ENCODE peak calls at places on chromosomes 7 and 10, in seven cellular contexts. C, X, E, M, Z, N and R are unnamed samples.

GRCh38 chr10:111128331-111129167 is 51.7 kb downstream of the ADRA2A start:
- DNase-seq in C (no peak), X (peak), E (peak), M (no peak), Z (no peak), N (peak), R (no peak)

GRCh38 chr10:1882168-1882567 is 144.8 kb upstream of the ADARB2 start:
- DNase-seq in C (no peak), X (no peak), E (no peak), M (no peak), Z (no peak), N (no peak), R (no peak)

GRCh38 chr7:121954803-121955202 is 81.8 kb downstream of the PTPRZ1 start:
- DNase-seq in C (no peak), X (peak), E (no peak), M (no peak), Z (no peak), N (no peak), R (no peak)

GRCh38 chr10:52568309-52568708 is 204.3 kb downstream of the MBL2 start:
- DNase-seq in C (no peak), X (peak), E (no peak), M (no peak), Z (no peak), N (no peak), R (no peak)

GRCh38 chr7:142307246-142307900 is 49.5 kb upstream of the PRSS58 start:
- DNase-seq in C (no peak), X (no peak), E (no peak), M (no peak), Z (no peak), N (no peak), R (no peak)

GRCh38 chr10:72049969-72050781 is 38.2 kb downstream of the SPOCK2 start:
- DNase-seq in C (no peak), X (no peak), E (no peak), M (peak), Z (no peak), N (no peak), R (no peak)

GRCh38 chr10:96043895-96044580 is 655 bp downstream of the CCNJ start:
- DNase-seq in C (no peak), X (peak), E (peak), M (peak), Z (no peak), N (peak), R (peak)

GRCh38 chr10:124279298-124279697 is 139.4 kb downstream of the OAT start:
- DNase-seq in C (no peak), X (no peak), E (no peak), M (no peak), Z (no peak), N (no peak), R (no peak)

GRCh38 chr10:130744631-130745030 is 566.9 kb downstream of the TCERG1L start:
- DNase-seq in C (no peak), X (no peak), E (no peak), M (no peak), Z (no peak), N (no peak), R (no peak)

GRCh38 chr10:16314259-16314658 is 122.6 kb upstream of the PTER start:
- DNase-seq in C (no peak), X (no peak), E (no peak), M (peak), Z (no peak), N (peak), R (peak)

GRCh38 chr10:121583258-121583657 is 15.0 kb downstream of the FGFR2 start:
- DNase-seq in C (no peak), X (no peak), E (no peak), M (no peak), Z (no peak), N (no peak), R (no peak)

GRCh38 chr10:30818010-30818660 is 188.6 kb upstream of the LYZL2 start:
- DNase-seq in C (no peak), X (peak), E (no peak), M (no peak), Z (no peak), N (peak), R (peak)

GRCh38 chr7:99793443-99793842 is 9.5 kb upstream of the CYP3A4 start:
- DNase-seq in C (no peak), X (no peak), E (no peak), M (no peak), Z (no peak), N (no peak), R (no peak)

GRCh38 chr7:28062197-28062988 is 118.2 kb downstream of the JAZF1 start:
- DNase-seq in C (no peak), X (peak), E (peak), M (peak), Z (no peak), N (peak), R (peak)

GRCh38 chr10:5470062-5470751 is 29.2 kb downstream of the CALML5 start:
- DNase-seq in C (no peak), X (no peak), E (no peak), M (no peak), Z (no peak), N (no peak), R (no peak)

GRCh38 chr7:44973610-44974401 is 5.0 kb downstream of the MYO1G start:
- DNase-seq in C (no peak), X (no peak), E (no peak), M (peak), Z (no peak), N (peak), R (peak)

GRCh38 chr7:38374507-38374906 is 101.1 kb upstream of the TARP start:
- DNase-seq in C (no peak), X (peak), E (peak), M (peak), Z (no peak), N (peak), R (peak)

GRCh38 chr10:101625821-101626412 is 37.8 kb downstream of the DPCD start:
- DNase-seq in C (no peak), X (no peak), E (no peak), M (no peak), Z (no peak), N (no peak), R (no peak)

GRCh38 chr10:14833106-14833505 is 4.7 kb downstream of the CDNF start:
- DNase-seq in C (no peak), X (no peak), E (no peak), M (no peak), Z (no peak), N (no peak), R (no peak)

GRCh38 chr10:73865459-73866442 is 8.6 kb downstream of the CAMK2G start:
- DNase-seq in C (no peak), X (no peak), E (no peak), M (no peak), Z (no peak), N (no peak), R (no peak)

GRCh38 chr7:99098317-99098823 is 45.5 kb downstream of the SMURF1 start:
- DNase-seq in C (no peak), X (no peak), E (no peak), M (peak), Z (no peak), N (no peak), R (no peak)

GRCh38 chr7:516606-517456 is 2.8 kb downstream of the PDGFA start:
- DNase-seq in C (no peak), X (peak), E (peak), M (peak), Z (no peak), N (peak), R (no peak)

GRCh38 chr7:140638311-140638791 is 2.3 kb downstream of the DENND2A start:
- DNase-seq in C (no peak), X (peak), E (no peak), M (no peak), Z (no peak), N (no peak), R (no peak)

GRCh38 chr10:94524146-94524545 is 21.4 kb upstream of the HELLS start:
- DNase-seq in C (no peak), X (peak), E (no peak), M (no peak), Z (no peak), N (no peak), R (no peak)

GRCh38 chr10:92475357-92475868 is 98.5 kb downstream of the IDE start:
- DNase-seq in C (no peak), X (no peak), E (no peak), M (no peak), Z (no peak), N (no peak), R (no peak)

GRCh38 chr7:69781412-69781846 is 183.2 kb downstream of the AUTS2 start:
- DNase-seq in C (no peak), X (no peak), E (no peak), M (no peak), Z (no peak), N (no peak), R (no peak)

GRCh38 chr7:130008941-130009847 is 42.0 kb downstream of the ZC3HC1 start:
- DNase-seq in C (no peak), X (peak), E (peak), M (peak), Z (no peak), N (no peak), R (no peak)

GRCh38 chr10:108894402-108895301 is 1028.7 kb downstream of the XPNPEP1 start:
- DNase-seq in C (no peak), X (no peak), E (no peak), M (no peak), Z (peak), N (no peak), R (no peak)

GRCh38 chr7:94436700-94437099 is 42.0 kb downstream of the COL1A2 start:
- DNase-seq in C (no peak), X (no peak), E (no peak), M (no peak), Z (no peak), N (no peak), R (peak)

GRCh38 chr10:132120200-132120599 is 54.5 kb downstream of the JAKMIP3 start:
- DNase-seq in C (no peak), X (no peak), E (no peak), M (no peak), Z (no peak), N (no peak), R (peak)

GRCh38 chr7:29146082-29146706 is at the start of gene CPVL:
- DNase-seq in C (peak), X (no peak), E (no peak), M (peak), Z (no peak), N (peak), R (peak)

GRCh38 chr10:61285749-61286148 is 167.4 kb downstream of the TMEM26 start:
- DNase-seq in C (no peak), X (no peak), E (no peak), M (no peak), Z (no peak), N (no peak), R (no peak)

GRCh38 chr10:132666733-132667612 is 119.0 kb downstream of the NKX6-2 start:
- DNase-seq in C (no peak), X (peak), E (peak), M (no peak), Z (no peak), N (no peak), R (peak)

GRCh38 chr10:26488344-26488743 is 50.2 kb downstream of the APBB1IP start:
- DNase-seq in C (no peak), X (no peak), E (no peak), M (no peak), Z (no peak), N (no peak), R (no peak)

DNA sequence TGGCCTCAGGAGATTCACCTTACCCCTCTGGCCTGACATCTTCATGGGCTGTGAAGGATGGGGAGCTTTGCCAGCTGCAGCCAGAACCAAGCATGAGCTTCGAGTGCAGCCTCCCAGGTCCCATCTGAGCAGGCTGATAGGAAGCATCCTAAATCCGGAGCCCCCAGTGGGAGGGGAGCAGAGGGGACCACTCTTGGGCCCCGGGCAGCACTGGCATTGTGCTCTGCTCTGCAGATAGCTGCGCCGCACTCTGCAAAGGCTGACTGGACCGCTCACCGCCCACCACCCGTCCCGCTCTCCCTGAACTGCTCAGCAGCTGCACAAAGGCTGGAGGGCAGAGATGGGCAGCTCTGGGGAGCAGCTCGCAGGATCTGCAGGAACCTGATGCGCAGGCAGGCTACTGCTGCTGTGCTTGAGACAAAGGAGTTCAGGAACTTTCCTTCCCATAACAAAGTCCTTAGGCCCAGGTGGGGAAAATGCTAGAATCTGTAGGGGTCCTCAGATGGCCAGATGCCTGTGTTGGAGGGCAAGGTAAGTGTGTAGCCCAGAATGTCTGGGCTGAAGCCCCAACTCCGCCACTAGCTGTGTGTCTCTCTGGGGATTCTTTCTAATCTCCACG is 51.8 kb downstream of the ARHGAP22 start:
- DNase-seq in C (no peak), X (no peak), E (no peak), M (no peak), Z (no peak), N (no peak), R (no peak)
- TF ChIP-seq RFX5 in C (no peak), X (no peak), E (no peak), M (no peak), Z (no peak), N (no peak), R (no peak)

DNA sequence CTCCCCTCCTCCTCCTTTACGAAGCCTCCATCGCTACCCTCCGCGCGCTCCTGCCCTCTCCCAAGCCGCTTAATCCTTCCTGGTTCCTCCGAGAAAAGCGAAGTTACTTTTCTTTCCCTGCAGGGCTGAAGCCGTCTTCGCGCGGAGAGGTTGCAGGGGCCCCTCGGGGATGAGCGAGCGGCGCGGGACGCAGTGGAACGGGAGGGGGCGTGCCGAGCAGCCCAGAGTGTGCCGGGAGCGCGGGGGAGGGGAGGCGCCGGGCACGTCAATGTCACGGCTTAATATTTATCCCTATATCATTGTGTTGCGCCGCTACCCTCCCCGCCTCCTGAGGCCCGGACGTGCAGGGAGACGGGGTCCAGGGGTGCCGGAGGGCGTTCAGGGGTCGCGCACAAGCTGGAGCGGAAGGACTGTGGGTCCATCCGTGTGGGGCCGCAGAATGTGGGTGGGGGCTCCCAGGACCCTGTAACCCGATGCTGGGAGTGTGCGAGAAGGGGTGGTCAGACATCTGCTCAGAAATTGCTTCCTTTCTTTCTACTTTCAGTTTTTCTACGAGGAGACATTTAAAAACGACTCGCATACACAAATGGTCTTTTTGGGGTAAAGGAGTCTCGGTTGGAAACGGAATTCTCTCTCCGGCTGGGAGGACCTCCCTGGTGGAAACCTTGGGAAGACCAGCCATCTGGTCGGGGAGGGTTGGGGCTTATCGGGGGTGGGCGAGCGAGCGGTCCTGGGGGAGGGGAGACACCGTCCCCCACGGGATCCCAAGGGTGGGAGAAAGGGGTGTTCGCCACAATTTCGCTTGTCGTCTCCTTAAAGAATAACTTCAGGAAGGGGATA is 2.4 kb downstream of the CDK6 start:
- DNase-seq in C (no peak), X (peak), E (peak), M (peak), Z (no peak), N (peak), R (peak)
- TF ChIP-seq RFX5 in C (no peak), X (no peak), E (no peak), M (no peak), Z (no peak), N (no peak), R (no peak)

GRCh38 chr10:46268076-46268881 is 18.5 kb upstream of the ANTXRL start:
- DNase-seq in C (no peak), X (no peak), E (no peak), M (no peak), Z (peak), N (no peak), R (no peak)
- TF ChIP-seq RFX5 in C (no peak), X (no peak), E (no peak), M (no peak), Z (no peak), N (no peak), R (no peak)

GRCh38 chr7:80463272-80463920 is 48.5 kb downstream of the GNAT3 start:
- DNase-seq in C (no peak), X (peak), E (no peak), M (no peak), Z (no peak), N (no peak), R (no peak)
- TF ChIP-seq RFX5 in C (no peak), X (no peak), E (no peak), M (no peak), Z (no peak), N (no peak), R (no peak)